ENCODE peak calls at places on chromosome 7, in five cellular contexts. R is H9, P is H1, G is neuronal stem cell, M is trophoblast cell. Y is an unnamed sample.
A peak's percentile ranks its signal among the peaks of the same experiment; 100 is the strongest.

GRCh38 chr7:117480978-117481377 is 1.2 kb downstream of the CFTR start:
- DNase-seq in R (no peak), P (no peak), G (no peak), M (no peak), Y (no peak)

GRCh38 chr7:16753932-16754571 is 497 bp downstream of the TSPAN13 start:
- DNase-seq in R (peak; percentile 71), P (peak; percentile 80), G (peak; percentile 69), M (peak; percentile 15), Y (peak; percentile 56)

GRCh38 chr7:42238709-42239395 is 1.8 kb upstream of the GLI3 start:
- DNase-seq in R (peak; percentile 41), P (no peak), G (no peak), M (peak; percentile 80), Y (peak; percentile 86)

GRCh38 chr7:90407484-90407821 is 4.2 kb downstream of the CLDN12 start:
- DNase-seq in R (no peak), P (no peak), G (no peak), M (no peak), Y (no peak)

GRCh38 chr7:28195925-28196324 is 15.3 kb upstream of the JAZF1 start:
- DNase-seq in R (no peak), P (no peak), G (no peak), M (no peak), Y (no peak)

GRCh38 chr7:104530243-104530642 is 201.8 kb downstream of the LHFPL3 start:
- DNase-seq in R (no peak), P (no peak), G (no peak), M (no peak), Y (no peak)

GRCh38 chr7:77338260-77338659 is 77.9 kb downstream of the GSAP start:
- DNase-seq in R (no peak), P (no peak), G (no peak), M (no peak), Y (no peak)

GRCh38 chr7:1368150-1368681 is 91.1 kb downstream of the MICALL2 start:
- DNase-seq in R (no peak), P (no peak), G (no peak), M (no peak), Y (no peak)

GRCh38 chr7:30865821-30866220 is 45.8 kb upstream of the AQP1 start:
- DNase-seq in R (no peak), P (no peak), G (no peak), M (no peak), Y (no peak)

GRCh38 chr7:14988941-14989340 is 86.4 kb upstream of the DGKB start:
- DNase-seq in R (no peak), P (no peak), G (no peak), M (no peak), Y (no peak)

GRCh38 chr7:47882635-47883034 is 65.6 kb downstream of the PKD1L1 start:
- DNase-seq in R (no peak), P (peak; percentile 37), G (no peak), M (no peak), Y (no peak)

GRCh38 chr7:18820981-18821380 is 296.5 kb downstream of the TWIST1 start:
- DNase-seq in R (no peak), P (no peak), G (no peak), M (no peak), Y (no peak)

GRCh38 chr7:104135760-104136558 is 71.9 kb downstream of the ORC5 start:
- DNase-seq in R (no peak), P (no peak), G (no peak), M (no peak), Y (no peak)

GRCh38 chr7:92781117-92781720 is 55.2 kb downstream of the CDK6 start:
- DNase-seq in R (no peak), P (no peak), G (no peak), M (no peak), Y (no peak)

GRCh38 chr7:3309140-3309539 is 8.1 kb downstream of the SDK1 start:
- DNase-seq in R (no peak), P (no peak), G (no peak), M (no peak), Y (peak; percentile 38)

GRCh38 chr7:5750026-5750425 is 31.4 kb downstream of the RNF216 start:
- DNase-seq in R (no peak), P (no peak), G (no peak), M (no peak), Y (no peak)

GRCh38 chr7:154672659-154673415 is 330.1 kb downstream of the PAXIP1 start:
- DNase-seq in R (no peak), P (no peak), G (no peak), M (no peak), Y (no peak)

GRCh38 chr7:28749673-28750072 is 208.5 kb downstream of the TRIL start:
- DNase-seq in R (no peak), P (no peak), G (no peak), M (no peak), Y (peak; percentile 24)

GRCh38 chr7:98174334-98175259 is 36.6 kb upstream of the BHLHA15 start:
- DNase-seq in R (no peak), P (no peak), G (no peak), M (no peak), Y (no peak)

GRCh38 chr7:100963874-100964273 is 5.5 kb upstream of the MUC12 start:
- DNase-seq in R (no peak), P (no peak), G (no peak), M (no peak), Y (no peak)

GRCh38 chr7:13282377-13282980 is 595.0 kb downstream of the ARL4A start:
- DNase-seq in R (no peak), P (no peak), G (no peak), M (no peak), Y (peak; percentile 52)

GRCh38 chr7:22631730-22632129 is 95.3 kb upstream of the IL6 start:
- DNase-seq in R (no peak), P (no peak), G (no peak), M (no peak), Y (no peak)

GRCh38 chr7:100545636-100546128 is 6.7 kb downstream of the AGFG2 start:
- DNase-seq in R (peak; percentile 68), P (no peak), G (no peak), M (peak; percentile 37), Y (peak; percentile 91)

GRCh38 chr7:90625051-90625450 is 28.9 kb downstream of the CDK14 start:
- DNase-seq in R (no peak), P (no peak), G (no peak), M (no peak), Y (peak; percentile 37)

GRCh38 chr7:29285451-29285807 is 90.9 kb downstream of the CHN2 start:
- DNase-seq in R (no peak), P (peak; percentile 6), G (no peak), M (peak; percentile 49), Y (peak; percentile 90)

GRCh38 chr7:127798769-127799372 is 146.9 kb downstream of the SND1 start:
- DNase-seq in R (no peak), P (no peak), G (no peak), M (no peak), Y (no peak)

GRCh38 chr7:93985101-93985500 is 19.1 kb downstream of the BET1 start:
- DNase-seq in R (no peak), P (no peak), G (no peak), M (no peak), Y (no peak)

GRCh38 chr7:4995429-4995969 is 36.5 kb upstream of the MMD2 start:
- DNase-seq in R (no peak), P (no peak), G (no peak), M (no peak), Y (no peak)

GRCh38 chr7:157690058-157690832 is 353.4 kb downstream of the DNAJB6 start:
- DNase-seq in R (peak; percentile 60), P (peak; percentile 62), G (peak; percentile 65), M (no peak), Y (no peak)

GRCh38 chr7:108099650-108100049 is 30.5 kb downstream of the LAMB4 start:
- DNase-seq in R (no peak), P (no peak), G (no peak), M (no peak), Y (peak; percentile 48)

GRCh38 chr7:106462914-106463482 is 178.2 kb upstream of the NAMPT start:
- DNase-seq in R (no peak), P (no peak), G (peak; percentile 15), M (no peak), Y (no peak)

GRCh38 chr7:41501016-41501415 is 201.9 kb downstream of the INHBA start:
- DNase-seq in R (no peak), P (no peak), G (no peak), M (no peak), Y (peak; percentile 59)

GRCh38 chr7:159050703-159051102 is 94.0 kb downstream of the VIPR2 start:
- DNase-seq in R (no peak), P (no peak), G (no peak), M (no peak), Y (no peak)

GRCh38 chr7:102459221-102459844 is 5.3 kb downstream of the ALKBH4 start:
- DNase-seq in R (no peak), P (no peak), G (no peak), M (no peak), Y (no peak)
- H2BK12ac ChIP-seq in R (no peak overlapping the region), P (no peak overlapping the region), G (no peak overlapping the region), M (no peak overlapping the region), Y (no peak overlapping the region)

GRCh38 chr7:130445008-130445407 is 4.2 kb upstream of the CEP41 start:
- DNase-seq in R (no peak), P (no peak), G (no peak), M (no peak), Y (no peak)
- H2BK12ac ChIP-seq in R (no peak overlapping the region), P (no peak overlapping the region), G (no peak overlapping the region), M (no peak overlapping the region), Y (no peak overlapping the region)

DNA sequence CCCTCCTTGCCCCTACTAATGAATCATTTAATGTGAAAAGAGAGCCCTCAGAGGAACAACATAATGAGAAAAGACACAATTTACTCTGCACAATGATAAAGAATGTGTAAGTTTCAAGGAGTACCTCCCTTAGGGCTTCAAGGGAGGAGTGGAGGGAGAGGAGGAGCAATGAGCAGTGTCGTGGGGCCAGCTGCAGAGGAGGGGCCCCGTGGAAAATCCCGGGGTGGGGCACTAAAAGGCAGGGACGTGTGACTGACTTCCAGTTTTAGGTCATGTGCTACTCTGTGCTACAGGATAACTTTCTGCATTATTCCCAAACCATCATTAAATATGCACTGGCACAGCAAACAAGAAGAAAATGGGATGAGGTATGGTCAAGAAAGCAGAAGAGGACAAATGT is 108.1 kb downstream of the ANLN start:
- DNase-seq in R (no peak), P (no peak), G (no peak), M (no peak), Y (no peak)
- H2BK12ac ChIP-seq in R (no peak overlapping the region), P (no peak overlapping the region), G (no peak overlapping the region), M (no peak overlapping the region), Y (no peak overlapping the region)

GRCh38 chr7:68440870-68441269 is 1157.4 kb upstream of the AUTS2 start:
- DNase-seq in R (no peak), P (no peak), G (no peak), M (no peak), Y (no peak)

GRCh38 chr7:68439897-68440296 is 1158.4 kb upstream of the AUTS2 start:
- DNase-seq in R (no peak), P (no peak), G (no peak), M (no peak), Y (no peak)

GRCh38 chr7:68441610-68442009 is 1156.7 kb upstream of the AUTS2 start:
- DNase-seq in R (no peak), P (no peak), G (no peak), M (no peak), Y (no peak)

GRCh38 chr7:68438016-68438415 is 1160.3 kb upstream of the AUTS2 start:
- DNase-seq in R (no peak), P (no peak), G (no peak), M (no peak), Y (no peak)

DNA sequence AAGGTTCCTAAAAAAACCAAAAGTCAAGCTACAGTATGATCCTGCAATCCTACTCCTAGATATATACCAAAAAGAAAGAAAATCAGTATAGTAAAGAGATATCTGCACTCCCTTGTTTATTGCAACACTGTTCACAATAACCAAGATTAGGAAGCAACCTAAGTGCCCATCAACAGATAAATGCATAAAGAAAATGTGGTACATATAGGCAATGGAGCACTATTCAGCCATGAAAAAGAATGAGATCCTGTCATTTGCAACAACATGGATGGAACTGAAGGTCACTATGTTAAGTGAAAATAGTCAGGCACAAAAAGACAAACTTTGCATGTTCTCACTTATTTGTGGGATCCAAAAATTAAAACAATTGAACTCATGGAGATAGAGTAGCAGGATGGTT is 1159.5 kb upstream of the AUTS2 start:
- DNase-seq in R (no peak), P (no peak), G (no peak), M (no peak), Y (no peak)
- H2BK12ac ChIP-seq in R (no peak overlapping the region), P (no peak overlapping the region), G (no peak overlapping the region), M (no peak overlapping the region), Y (no peak overlapping the region)